ENCODE peak calls at places on chromosome 14, in four cellular contexts. J, N, M and P are unnamed samples.

GRCh38 chr14:55706893-55707292 is 126.9 kb downstream of the KTN1 start:
- DNase-seq in M (no peak), J (no peak), N (no peak), P (no peak)

GRCh38 chr14:90715993-90716392 is 100.2 kb downstream of the TTC7B start:
- DNase-seq in M (no peak), N (no peak), J (no peak), P (no peak)

GRCh38 chr14:54699087-54699530 is 132.2 kb downstream of the SAMD4A start:
- DNase-seq in M (peak), N (no peak), J (no peak), P (no peak)

GRCh38 chr14:97100306-97100705 is 303.1 kb downstream of the VRK1 start:
- DNase-seq in M (no peak), N (no peak), J (no peak), P (no peak)

GRCh38 chr14:96797943-96798349 is 764 bp downstream of the VRK1 start:
- DNase-seq in M (no peak), N (peak), J (no peak), P (peak)

GRCh38 chr14:43789458-43789857 is 717.6 kb downstream of the FSCB start:
- DNase-seq in J (no peak), N (no peak), M (no peak), P (no peak)

GRCh38 chr14:50822501-50823042 is 8.4 kb downstream of the NIN start:
- DNase-seq in J (peak), M (no peak), N (peak), P (no peak)

GRCh38 chr14:55536208-55536708 is 43.7 kb upstream of the KTN1 start:
- DNase-seq in M (no peak), J (no peak), N (no peak), P (no peak)

GRCh38 chr14:105845725-105846309 is 319.4 kb downstream of the TMEM121 start:
- DNase-seq in M (no peak), N (no peak), J (no peak), P (no peak)

GRCh38 chr14:20873370-20874177 is 17.6 kb upstream of the RNASE3 start:
- DNase-seq in J (peak), M (peak), N (peak), P (peak)

GRCh38 chr14:71552809-71553208 is 379.4 kb upstream of the RGS6 start:
- DNase-seq in M (no peak), J (no peak), N (no peak), P (no peak)
- TF ChIP-seq CTCF in M (no peak), J (no peak), N (no peak), P (no peak)

DNA sequence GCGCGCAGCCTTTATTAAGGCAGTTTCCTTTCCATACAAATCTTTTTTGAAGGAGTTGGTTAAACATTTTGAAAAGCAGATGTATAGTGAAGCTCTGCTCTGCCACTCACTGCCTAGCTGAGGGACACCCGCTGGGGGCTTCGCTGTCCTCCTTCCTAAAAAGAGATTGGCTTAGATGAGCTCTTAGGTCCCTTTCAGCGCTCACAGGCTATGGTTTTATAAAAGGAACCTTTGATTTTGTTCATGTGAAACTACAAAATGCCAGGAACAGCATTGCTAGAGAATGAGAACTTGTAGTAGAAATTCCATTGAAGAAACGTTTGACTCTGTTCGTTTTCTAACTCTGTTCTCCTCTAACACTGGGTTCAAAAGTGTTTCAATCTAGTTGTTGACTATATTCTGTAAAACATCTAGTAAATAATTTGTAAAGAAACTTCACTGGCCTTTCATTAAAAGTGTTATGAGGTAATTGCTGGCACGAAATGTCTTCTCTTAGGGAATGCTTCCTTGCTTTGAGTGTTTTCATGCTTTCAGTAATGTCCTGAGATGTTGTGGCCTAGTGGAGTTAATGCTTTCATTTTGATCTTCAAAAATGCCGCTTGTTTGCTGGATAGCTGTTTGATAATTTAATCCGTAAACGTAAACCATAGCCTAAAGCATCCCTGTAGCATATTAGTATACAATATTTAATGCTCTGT is 1.6 kb downstream of the MARK3 start:
- DNase-seq in M (no peak), N (peak), J (no peak), P (no peak)
- TF ChIP-seq CTCF in M (no peak), N (no peak), J (no peak), P (no peak)

DNA sequence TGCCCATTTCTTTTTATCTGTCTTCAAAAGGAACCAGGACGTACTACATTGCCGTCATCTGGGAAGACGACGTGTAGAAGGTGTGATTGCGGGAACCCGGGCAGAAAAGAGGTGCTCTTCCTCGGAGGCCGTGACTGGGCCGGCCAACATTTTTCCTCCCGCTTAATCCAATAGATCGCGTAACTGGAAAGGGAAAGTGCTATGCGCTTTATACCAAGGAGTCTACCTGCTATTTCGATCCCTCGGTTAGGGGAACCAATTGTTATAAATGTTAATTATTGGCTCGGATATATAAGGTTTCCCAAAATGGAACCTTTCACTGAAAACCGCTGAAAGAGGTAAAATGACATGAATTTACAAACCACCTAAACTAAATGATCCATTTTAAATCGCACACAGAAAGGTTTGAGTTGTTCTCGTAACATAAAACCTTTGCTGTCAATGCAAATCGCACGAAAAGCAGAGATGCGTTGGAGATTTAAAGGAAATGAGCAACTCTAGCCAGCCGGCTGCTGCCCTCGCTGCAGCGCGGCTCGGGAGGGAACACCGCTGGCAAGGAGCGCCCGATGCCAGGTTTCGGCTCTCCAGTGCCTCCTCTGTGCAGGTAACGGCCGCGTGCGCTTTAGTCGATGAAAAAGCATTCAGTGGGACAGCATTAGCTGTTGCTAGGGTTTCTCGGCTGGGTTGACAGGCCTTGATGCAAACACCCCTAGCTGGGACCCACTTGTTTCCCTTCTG is 2.8 kb upstream of the SIX1 start:
- DNase-seq in M (no peak), J (no peak), N (no peak), P (no peak)
- TF ChIP-seq CTCF in M (no peak), J (no peak), N (no peak), P (no peak)

GRCh38 chr14:36662543-36663403 is 1.1 kb downstream of the PAX9 start:
- DNase-seq in M (no peak), N (no peak), J (no peak), P (peak)
- TF ChIP-seq CTCF in M (no peak), N (no peak), J (no peak), P (no peak)

GRCh38 chr14:21933681-21934080 is 260.1 kb upstream of the OR4E1 start:
- DNase-seq in M (no peak), N (no peak), J (no peak), P (no peak)
- TF ChIP-seq CTCF in M (no peak), N (no peak), J (peak), P (no peak)

DNA sequence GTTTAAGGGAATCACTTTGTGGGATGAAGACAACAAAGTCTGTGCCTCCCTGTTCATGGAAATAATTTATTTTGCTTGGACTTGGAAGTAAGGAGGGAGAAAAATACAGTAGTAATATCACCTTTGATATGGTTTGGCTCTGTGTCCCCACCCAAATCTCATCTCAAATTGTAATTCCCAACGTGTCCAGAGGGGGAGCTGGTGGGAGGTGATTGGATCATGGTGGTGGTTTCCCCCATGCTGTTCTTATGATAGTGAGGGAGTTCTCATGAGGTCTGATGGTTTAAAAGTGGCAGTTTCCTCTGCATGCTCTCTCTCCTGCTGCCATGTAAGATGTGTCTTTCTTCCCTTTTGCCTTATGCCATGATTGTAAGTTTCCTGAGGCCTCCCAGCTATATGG is 460.7 kb downstream of the NOVA1 start:
- DNase-seq in N (no peak), J (no peak), M (no peak), P (no peak)
- TF ChIP-seq CTCF in N (no peak), J (no peak), M (no peak), P (no peak)

GRCh38 chr14:101122855-101123129 is 219.3 kb upstream of the RTL1 start:
- DNase-seq in J (no peak), M (no peak), N (no peak), P (no peak)
- TF ChIP-seq CTCF in J (no peak), M (no peak), N (no peak), P (no peak)

DNA sequence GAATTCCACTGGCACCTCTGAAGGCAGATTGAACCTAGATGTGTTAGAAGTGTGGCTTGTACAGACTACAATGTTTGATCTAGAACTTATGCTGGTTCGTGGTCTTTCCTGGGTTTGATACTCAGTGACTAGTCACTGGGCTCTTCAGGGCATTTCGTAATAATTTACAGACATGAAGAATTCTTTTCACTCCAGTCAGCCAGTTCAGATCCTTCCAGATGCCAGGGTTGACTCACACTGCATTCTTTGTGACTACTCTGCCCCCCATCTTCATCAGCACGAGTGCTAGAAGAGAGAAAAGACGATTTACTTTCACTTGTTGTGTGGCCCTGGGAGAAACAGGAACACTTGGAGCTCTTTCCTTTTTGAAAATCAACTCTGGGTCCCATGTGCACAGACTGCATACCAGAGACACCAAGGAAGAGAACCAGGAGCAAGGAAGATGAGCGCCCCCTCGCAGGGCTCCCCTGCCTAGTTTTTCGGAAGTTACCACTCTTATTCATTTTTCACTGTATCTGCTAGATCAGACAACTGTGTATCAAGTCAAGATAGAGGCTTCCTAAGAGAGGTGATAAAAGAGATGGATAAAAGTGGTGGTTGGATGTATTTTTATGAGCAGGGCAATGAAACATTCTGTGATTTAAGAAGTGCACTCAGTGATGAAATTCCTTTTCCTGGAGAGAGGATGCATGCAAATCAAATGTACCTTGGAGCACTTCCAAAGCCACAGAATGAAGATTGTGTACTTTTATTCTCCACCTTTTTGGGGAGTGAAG is 33.5 kb upstream of the EVL start:
- DNase-seq in J (no peak), M (no peak), N (peak), P (no peak)
- TF ChIP-seq CTCF in J (no peak), M (no peak), N (peak), P (no peak)